ENCODE peak calls at places on chromosomes 4 and X, in five cellular contexts. N is left ventricle myocardium inferior; I is activated gamma-delta T cell treated with anti-CD3 and anti-CD28 coated beads, Interleukin-2, amount 50 U/mL, for 16 hours; G is lower lobe of right lung; O is HEK293T. F is an unnamed sample.

GRCh38 chr4:743463-744211 is 38.0 kb downstream of the PCGF3 start:
- DNase-seq in O (no peak), I (no peak), N (no peak), G (no peak), F (no peak)

GRCh38 chr4:108166441-108167315 is 2.1 kb downstream of the LEF1 start:
- DNase-seq in N (no peak), I (no peak), O (peak), G (no peak), F (peak)

GRCh38 chr4:23741586-23742240 is 148.1 kb downstream of the PPARGC1A start:
- DNase-seq in N (no peak), I (no peak), O (no peak), G (no peak), F (no peak)

GRCh38 chr4:11418610-11419009 is 10.1 kb downstream of the HS3ST1 start:
- DNase-seq in I (no peak), G (no peak), N (no peak), O (no peak), F (no peak)

GRCh38 chr4:151489462-151490203 is 80.7 kb downstream of the FHIP1A start:
- DNase-seq in O (peak), G (peak), N (no peak), I (no peak), F (no peak)

GRCh38 chrX:153063315-153063714 is 7.0 kb downstream of the PNMA3 start:
- DNase-seq in G (no peak), O (no peak), I (no peak), N (no peak), F (no peak)

GRCh38 chrX:18410038-18410437 is 15.4 kb upstream of the CDKL5 start:
- DNase-seq in G (no peak), O (no peak), I (no peak), N (no peak), F (no peak)

GRCh38 chr4:185853841-185854240 is 41.8 kb upstream of the SORBS2 start:
- DNase-seq in G (no peak), N (no peak), O (no peak), I (no peak), F (no peak)

GRCh38 chr4:127410201-127410600 is 222.6 kb upstream of the INTU start:
- DNase-seq in G (no peak), I (no peak), N (no peak), O (no peak), F (no peak)

GRCh38 chrX:17038681-17039161 is 92.3 kb downstream of the REPS2 start:
- DNase-seq in I (no peak), N (no peak), G (no peak), O (no peak), F (no peak)

GRCh38 chr4:144820115-144820514 is 174.2 kb downstream of the HHIP start:
- DNase-seq in N (no peak), O (no peak), I (no peak), G (no peak), F (no peak)

GRCh38 chr4:150106886-150107285 is 28.6 kb downstream of the DCLK2 start:
- DNase-seq in G (no peak), O (no peak), I (no peak), N (no peak), F (no peak)

GRCh38 chr4:155954118-155954503 is 445 bp upstream of the CTSO start:
- DNase-seq in I (no peak), G (peak), N (no peak), O (no peak), F (peak)

GRCh38 chr4:155541716-155542115 is 124.9 kb upstream of the GUCY1A1 start:
- DNase-seq in I (no peak), N (no peak), G (no peak), O (no peak), F (no peak)

GRCh38 chrX:12480956-12481355 is 310.3 kb upstream of the PRPS2 start:
- DNase-seq in G (no peak), I (no peak), N (no peak), O (no peak), F (no peak)